ENCODE peak calls at places on chromosomes 3 and 15, in eight cellular contexts. One of them, this sample, is unnamed.

GRCh38 chr15:43370975-43371974 is at the start of the genes TUBGCP4 and ZSCAN29:
- DNase-seq in ovary: peak; percentile 79
- DNase-seq in progenitor cell of endocrine pancreas: peak; percentile 87
- DNase-seq in right lobe of liver: peak; percentile 88
- DNase-seq in body of pancreas: peak; percentile 79
- DNase-seq in AG09309: no peak
- DNase-seq in neural progenitor cell: peak; percentile 96
- DNase-seq in IMR-90: peak; percentile 62
- DNase-seq in this sample: peak; percentile 84

GRCh38 chr3:175737646-175738572 is 878.8 kb downstream of the NAALADL2 start:
- DNase-seq in right lobe of liver: no peak
- DNase-seq in body of pancreas: no peak
- DNase-seq in IMR-90: peak; percentile 37
- DNase-seq in ovary: no peak
- DNase-seq in progenitor cell of endocrine pancreas: no peak
- DNase-seq in AG09309: no peak
- DNase-seq in neural progenitor cell: no peak
- DNase-seq in this sample: no peak

GRCh38 chr3:36707623-36708409 is 56.5 kb downstream of the DCLK3 start:
- DNase-seq in IMR-90: peak; percentile 65
- DNase-seq in ovary: no peak
- DNase-seq in progenitor cell of endocrine pancreas: no peak
- DNase-seq in body of pancreas: no peak
- DNase-seq in AG09309: no peak
- DNase-seq in neural progenitor cell: no peak
- DNase-seq in right lobe of liver: no peak
- DNase-seq in this sample: no peak

GRCh38 chr3:183428140-183429023 is at the start of gene MCF2L2:
- DNase-seq in IMR-90: peak; percentile 15
- DNase-seq in body of pancreas: peak; percentile 70
- DNase-seq in progenitor cell of endocrine pancreas: peak; percentile 38
- DNase-seq in AG09309: no peak
- DNase-seq in ovary: peak; percentile 33
- DNase-seq in right lobe of liver: peak; percentile 51
- DNase-seq in neural progenitor cell: peak; percentile 87
- DNase-seq in this sample: peak; percentile 45

GRCh38 chr3:30073622-30074021 is 532.8 kb upstream of the TGFBR2 start:
- DNase-seq in progenitor cell of endocrine pancreas: no peak
- DNase-seq in IMR-90: peak; percentile 3
- DNase-seq in right lobe of liver: no peak
- DNase-seq in body of pancreas: no peak
- DNase-seq in ovary: no peak
- DNase-seq in neural progenitor cell: no peak
- DNase-seq in AG09309: no peak
- DNase-seq in this sample: no peak

GRCh38 chr15:90046846-90047481 is 45.8 kb downstream of the ZNF710 start:
- DNase-seq in progenitor cell of endocrine pancreas: no peak
- DNase-seq in IMR-90: no peak
- DNase-seq in ovary: no peak
- DNase-seq in neural progenitor cell: no peak
- DNase-seq in body of pancreas: peak; percentile 85
- DNase-seq in right lobe of liver: no peak
- DNase-seq in AG09309: no peak
- DNase-seq in this sample: no peak

GRCh38 chr3:126104028-126104635 is 20.2 kb upstream of the SLC41A3 start:
- DNase-seq in progenitor cell of endocrine pancreas: no peak
- DNase-seq in neural progenitor cell: no peak
- DNase-seq in ovary: peak; percentile 5
- DNase-seq in IMR-90: no peak
- DNase-seq in AG09309: no peak
- DNase-seq in body of pancreas: no peak
- DNase-seq in right lobe of liver: no peak
- DNase-seq in this sample: no peak

GRCh38 chr15:68348601-68349000 is 71.1 kb downstream of the FEM1B start:
- DNase-seq in body of pancreas: no peak
- DNase-seq in right lobe of liver: no peak
- DNase-seq in progenitor cell of endocrine pancreas: no peak
- DNase-seq in ovary: no peak
- DNase-seq in AG09309: no peak
- DNase-seq in IMR-90: no peak
- DNase-seq in neural progenitor cell: no peak
- DNase-seq in this sample: no peak

GRCh38 chr3:186165331-186165730 is 56.4 kb upstream of the ETV5 start:
- DNase-seq in IMR-90: no peak
- DNase-seq in progenitor cell of endocrine pancreas: no peak
- DNase-seq in neural progenitor cell: no peak
- DNase-seq in body of pancreas: no peak
- DNase-seq in ovary: no peak
- DNase-seq in right lobe of liver: no peak
- DNase-seq in AG09309: no peak
- DNase-seq in this sample: no peak

GRCh38 chr15:58065445-58066041 is at the start of gene ALDH1A2:
- DNase-seq in right lobe of liver: no peak
- DNase-seq in neural progenitor cell: peak; percentile 71
- DNase-seq in ovary: peak; percentile 44
- DNase-seq in IMR-90: no peak
- DNase-seq in body of pancreas: peak; percentile 28
- DNase-seq in progenitor cell of endocrine pancreas: peak; percentile 15
- DNase-seq in AG09309: no peak
- DNase-seq in this sample: peak; percentile 12

GRCh38 chr3:97720417-97720816 is 44.1 kb upstream of the ARL6 start:
- DNase-seq in body of pancreas: no peak
- DNase-seq in ovary: no peak
- DNase-seq in neural progenitor cell: no peak
- DNase-seq in right lobe of liver: no peak
- DNase-seq in IMR-90: no peak
- DNase-seq in progenitor cell of endocrine pancreas: no peak
- DNase-seq in AG09309: no peak
- DNase-seq in this sample: no peak

GRCh38 chr3:187522293-187522692 is 147.9 kb downstream of the SST start:
- DNase-seq in body of pancreas: no peak
- DNase-seq in right lobe of liver: no peak
- DNase-seq in IMR-90: no peak
- DNase-seq in progenitor cell of endocrine pancreas: no peak
- DNase-seq in neural progenitor cell: no peak
- DNase-seq in AG09309: no peak
- DNase-seq in ovary: no peak
- DNase-seq in this sample: no peak

GRCh38 chr15:96326551-96327154 is 3.8 kb upstream of the NR2F2 start:
- DNase-seq in AG09309: peak; percentile 46
- DNase-seq in ovary: peak; percentile 59
- DNase-seq in right lobe of liver: peak; percentile 79
- DNase-seq in progenitor cell of endocrine pancreas: no peak
- DNase-seq in neural progenitor cell: peak; percentile 78
- DNase-seq in IMR-90: no peak
- DNase-seq in body of pancreas: peak; percentile 51
- DNase-seq in this sample: no peak

GRCh38 chr3:129014793-129015345 is 13.8 kb downstream of the EFCC1 start:
- DNase-seq in neural progenitor cell: no peak
- DNase-seq in AG09309: no peak
- DNase-seq in progenitor cell of endocrine pancreas: no peak
- DNase-seq in IMR-90: no peak
- DNase-seq in body of pancreas: no peak
- DNase-seq in ovary: no peak
- DNase-seq in right lobe of liver: no peak
- DNase-seq in this sample: no peak

GRCh38 chr3:129016366-129016724 is 15.2 kb downstream of the EFCC1 start:
- DNase-seq in neural progenitor cell: no peak
- DNase-seq in body of pancreas: peak; percentile 36
- DNase-seq in right lobe of liver: no peak
- DNase-seq in AG09309: no peak
- DNase-seq in progenitor cell of endocrine pancreas: no peak
- DNase-seq in IMR-90: no peak
- DNase-seq in ovary: no peak
- DNase-seq in this sample: no peak

GRCh38 chr3:129015388-129016105 is 14.4 kb downstream of the EFCC1 start:
- DNase-seq in neural progenitor cell: no peak
- DNase-seq in AG09309: no peak
- DNase-seq in right lobe of liver: no peak
- DNase-seq in ovary: no peak
- DNase-seq in IMR-90: no peak
- DNase-seq in body of pancreas: no peak
- DNase-seq in progenitor cell of endocrine pancreas: no peak
- DNase-seq in this sample: no peak

GRCh38 chr3:129014148-129014547 is 13.0 kb downstream of the EFCC1 start:
- DNase-seq in ovary: no peak
- DNase-seq in body of pancreas: no peak
- DNase-seq in IMR-90: peak; percentile 16
- DNase-seq in right lobe of liver: no peak
- DNase-seq in AG09309: no peak
- DNase-seq in progenitor cell of endocrine pancreas: no peak
- DNase-seq in neural progenitor cell: no peak
- DNase-seq in this sample: no peak

GRCh38 chr3:129013491-129013891 is 12.4 kb downstream of the EFCC1 start:
- DNase-seq in neural progenitor cell: no peak
- DNase-seq in body of pancreas: no peak
- DNase-seq in IMR-90: no peak
- DNase-seq in progenitor cell of endocrine pancreas: no peak
- DNase-seq in ovary: no peak
- DNase-seq in right lobe of liver: no peak
- DNase-seq in AG09309: no peak
- DNase-seq in this sample: no peak
- TF ChIP-seq CTCF in neural progenitor cell: no peak
- TF ChIP-seq CTCF in body of pancreas: no peak
- TF ChIP-seq CTCF in IMR-90: no peak
- TF ChIP-seq CTCF in progenitor cell of endocrine pancreas: no peak
- TF ChIP-seq CTCF in ovary: no peak
- TF ChIP-seq CTCF in right lobe of liver: no peak
- TF ChIP-seq CTCF in AG09309: no peak
- TF ChIP-seq CTCF in this sample: no peak

GRCh38 chr15:56250626-56251025 is 6.9 kb upstream of the RFX7 start:
- DNase-seq in neural progenitor cell: no peak
- DNase-seq in IMR-90: no peak
- DNase-seq in body of pancreas: no peak
- DNase-seq in right lobe of liver: no peak
- DNase-seq in progenitor cell of endocrine pancreas: no peak
- DNase-seq in AG09309: no peak
- DNase-seq in ovary: no peak
- DNase-seq in this sample: no peak

GRCh38 chr15:56248276-56248675 is 4.6 kb upstream of the RFX7 start:
- DNase-seq in ovary: no peak
- DNase-seq in right lobe of liver: no peak
- DNase-seq in neural progenitor cell: no peak
- DNase-seq in AG09309: no peak
- DNase-seq in body of pancreas: no peak
- DNase-seq in progenitor cell of endocrine pancreas: no peak
- DNase-seq in IMR-90: no peak
- DNase-seq in this sample: no peak

GRCh38 chr15:56247266-56247665 is 3.6 kb upstream of the RFX7 start:
- DNase-seq in ovary: no peak
- DNase-seq in body of pancreas: no peak
- DNase-seq in AG09309: no peak
- DNase-seq in IMR-90: no peak
- DNase-seq in right lobe of liver: no peak
- DNase-seq in progenitor cell of endocrine pancreas: no peak
- DNase-seq in neural progenitor cell: no peak
- DNase-seq in this sample: no peak

GRCh38 chr15:56251315-56252091 is 7.8 kb upstream of the RFX7 start:
- DNase-seq in progenitor cell of endocrine pancreas: no peak
- DNase-seq in body of pancreas: no peak
- DNase-seq in neural progenitor cell: no peak
- DNase-seq in right lobe of liver: no peak
- DNase-seq in IMR-90: no peak
- DNase-seq in AG09309: no peak
- DNase-seq in ovary: no peak
- DNase-seq in this sample: no peak

DNA sequence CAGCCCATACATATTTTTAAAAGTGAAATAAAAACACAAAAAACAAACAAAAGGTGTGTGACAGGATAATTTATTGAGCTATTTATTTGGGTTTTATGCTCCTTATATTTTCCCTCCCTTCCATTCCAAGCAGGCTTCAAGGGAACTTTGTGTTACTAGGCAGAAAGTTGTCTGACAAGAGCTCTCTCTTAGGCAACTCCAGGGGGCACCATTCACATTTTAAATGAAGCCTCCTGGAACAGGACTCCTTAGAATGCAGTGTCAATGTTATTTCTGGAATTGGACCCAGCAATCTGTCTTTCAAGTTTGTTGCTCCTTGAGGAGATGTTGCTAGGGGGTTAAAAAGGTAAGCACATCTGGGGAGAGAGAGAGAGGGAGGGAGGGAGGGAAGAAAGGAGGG is 5.4 kb upstream of the RFX7 start:
- DNase-seq in progenitor cell of endocrine pancreas: no peak
- DNase-seq in body of pancreas: peak; percentile 13
- DNase-seq in ovary: no peak
- DNase-seq in right lobe of liver: no peak
- DNase-seq in IMR-90: peak; percentile 58
- DNase-seq in neural progenitor cell: peak; percentile 76
- DNase-seq in AG09309: peak; percentile 37
- DNase-seq in this sample: no peak
- TF ChIP-seq CTCF in progenitor cell of endocrine pancreas: peak; percentile 44
- TF ChIP-seq CTCF in body of pancreas: peak; percentile 31
- TF ChIP-seq CTCF in ovary: no peak
- TF ChIP-seq CTCF in right lobe of liver: no peak
- TF ChIP-seq CTCF in IMR-90: peak; percentile 36
- TF ChIP-seq CTCF in neural progenitor cell: peak; percentile 72
- TF ChIP-seq CTCF in AG09309: peak; percentile 53
- TF ChIP-seq CTCF in this sample: peak; percentile 47

DNA sequence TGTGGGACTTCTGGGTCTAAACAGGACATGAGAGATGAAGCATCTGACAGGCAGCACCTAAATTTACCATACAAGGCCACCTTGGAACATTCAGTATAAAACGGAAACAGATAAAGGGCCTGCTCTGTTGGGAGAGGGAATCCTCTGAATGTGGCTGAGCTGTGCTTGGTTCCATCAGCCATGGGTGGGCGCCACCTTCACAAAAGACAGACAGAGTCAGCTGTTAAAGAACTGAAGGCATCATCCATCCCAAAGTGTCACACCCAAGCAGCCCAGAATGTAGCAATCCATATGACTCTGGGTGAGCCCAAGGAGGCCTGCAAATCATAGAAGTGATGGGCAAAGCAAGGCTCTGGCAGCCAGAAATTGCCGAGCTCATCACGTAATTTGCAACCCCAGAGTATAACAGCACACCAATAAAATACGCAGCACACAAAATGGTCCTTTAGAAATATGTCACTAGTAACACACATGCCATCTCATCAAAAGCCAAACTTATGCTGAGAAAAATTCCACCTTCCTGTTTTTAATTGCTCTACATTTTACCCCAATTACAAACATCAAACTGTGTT is 24.8 kb upstream of the RBP1 start:
- DNase-seq in IMR-90: no peak
- DNase-seq in AG09309: no peak
- DNase-seq in body of pancreas: no peak
- DNase-seq in progenitor cell of endocrine pancreas: no peak
- DNase-seq in right lobe of liver: no peak
- DNase-seq in neural progenitor cell: peak; percentile 54
- DNase-seq in ovary: no peak
- DNase-seq in this sample: no peak
- TF ChIP-seq CTCF in IMR-90: no peak
- TF ChIP-seq CTCF in AG09309: no peak
- TF ChIP-seq CTCF in body of pancreas: peak; percentile 25
- TF ChIP-seq CTCF in progenitor cell of endocrine pancreas: peak; percentile 31
- TF ChIP-seq CTCF in right lobe of liver: peak; percentile 26
- TF ChIP-seq CTCF in neural progenitor cell: peak; percentile 59
- TF ChIP-seq CTCF in ovary: no peak
- TF ChIP-seq CTCF in this sample: peak; percentile 49

DNA sequence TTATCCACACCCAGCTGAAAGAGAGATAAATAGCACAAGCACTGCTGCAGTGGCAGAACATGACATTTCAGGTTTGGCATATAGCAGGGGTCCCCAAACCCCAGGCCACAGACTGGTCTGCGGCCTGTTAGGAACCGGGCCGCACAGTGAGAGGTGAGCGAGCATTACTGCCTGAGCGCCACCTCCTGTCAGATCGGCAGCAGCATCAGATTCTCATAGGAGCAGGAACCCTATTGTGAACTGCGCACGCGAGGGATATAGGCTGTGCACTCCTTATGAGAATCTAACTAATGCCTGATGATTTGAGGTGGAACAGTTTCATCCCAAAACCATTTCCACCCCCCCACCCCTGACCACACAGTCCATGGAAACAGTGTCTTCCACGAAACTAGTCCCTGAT is 54.6 kb downstream of the CCR4 start:
- DNase-seq in AG09309: no peak
- DNase-seq in progenitor cell of endocrine pancreas: no peak
- DNase-seq in ovary: no peak
- DNase-seq in body of pancreas: no peak
- DNase-seq in neural progenitor cell: peak; percentile 56
- DNase-seq in right lobe of liver: no peak
- DNase-seq in IMR-90: no peak
- DNase-seq in this sample: no peak
- TF ChIP-seq CTCF in AG09309: no peak
- TF ChIP-seq CTCF in progenitor cell of endocrine pancreas: no peak
- TF ChIP-seq CTCF in ovary: no peak
- TF ChIP-seq CTCF in body of pancreas: no peak
- TF ChIP-seq CTCF in neural progenitor cell: peak; percentile 59
- TF ChIP-seq CTCF in right lobe of liver: no peak
- TF ChIP-seq CTCF in IMR-90: no peak
- TF ChIP-seq CTCF in this sample: no peak

This sample was measured in neural crest cell.